ENCODE peak calls at places on chromosome 20, in four cellular contexts. Y, G, M and K are unnamed samples. For H3K4me1, the result is how much of the 10 kb centered on the place peaks cover.

GRCh38 chr20:62925420-62926228 is 681 bp downstream of the DIDO1 start:
- DNase-seq in G (no peak), Y (peak), M (peak), K (peak)

GRCh38 chr20:60652615-60653014 is 599.4 kb upstream of the CDH4 start:
- DNase-seq in G (no peak), Y (no peak), M (no peak), K (no peak)

GRCh38 chr20:697826-698225 is 22.2 kb upstream of the SCRT2 start:
- DNase-seq in Y (peak), M (no peak), G (no peak), K (no peak)

GRCh38 chr20:34585019-34585418 is 26.5 kb downstream of the MAP1LC3A start:
- DNase-seq in M (no peak), G (no peak), Y (no peak), K (no peak)

GRCh38 chr20:51906049-51906448 is 103.7 kb upstream of the SALL4 start:
- DNase-seq in Y (no peak), G (no peak), M (no peak), K (no peak)

GRCh38 chr20:43665466-43666176 is 1.3 kb upstream of the MYBL2 start:
- DNase-seq in M (no peak), Y (peak), G (no peak), K (no peak)

GRCh38 chr20:44198872-44199271 is 11.7 kb downstream of the OSER1 start:
- DNase-seq in Y (no peak), G (no peak), M (no peak), K (no peak)

GRCh38 chr20:12837646-12838045 is 171.1 kb upstream of the SPTLC3 start:
- DNase-seq in Y (no peak), M (no peak), G (no peak), K (no peak)

GRCh38 chr20:50233325-50234212 is 42.9 kb downstream of the CEBPB start:
- DNase-seq in G (no peak), Y (no peak), M (no peak), K (no peak)

GRCh38 chr20:58716476-58717277 is 24.1 kb downstream of the NPEPL1 start:
- DNase-seq in M (peak), Y (peak), G (no peak), K (no peak)

GRCh38 chr20:62874745-62875344 is 13.2 kb upstream of the TCFL5 start:
- DNase-seq in Y (no peak), M (no peak), G (no peak), K (no peak)

GRCh38 chr20:44496976-44497375 is 21.3 kb downstream of the TTPAL start:
- DNase-seq in G (peak), M (peak), Y (no peak), K (no peak)

GRCh38 chr20:19552144-19552895 is 205.7 kb upstream of the RIN2 start:
- DNase-seq in M (peak), G (no peak), Y (no peak), K (no peak)

GRCh38 chr20:10611357-10611756 is 62.4 kb downstream of the JAG1 start:
- DNase-seq in M (peak), G (no peak), Y (no peak), K (no peak)

GRCh38 chr20:3483309-3483708 is 12.5 kb downstream of the ATRN start:
- DNase-seq in G (no peak), Y (no peak), M (no peak), K (no peak)

GRCh38 chr20:12816009-12816408 is 192.8 kb upstream of the SPTLC3 start:
- DNase-seq in M (no peak), Y (no peak), G (no peak), K (no peak)

GRCh38 chr20:63696311-63696627 is 183 bp upstream of the TNFRSF6B start:
- DNase-seq in G (peak), M (peak), Y (peak), K (no peak)

GRCh38 chr20:15923030-15923776 is 650.0 kb downstream of the KIF16B start:
- DNase-seq in G (no peak), Y (no peak), M (no peak), K (no peak)

GRCh38 chr20:53652859-53653520 is 59.4 kb upstream of the ZNF217 start:
- DNase-seq in Y (no peak), M (no peak), G (no peak), K (no peak)

GRCh38 chr20:38392356-38392755 is 42.8 kb downstream of the SNHG17 start:
- DNase-seq in M (no peak), Y (no peak), G (no peak), K (no peak)

GRCh38 chr20:46084805-46085792 is 4.7 kb downstream of the NCOA5 start:
- DNase-seq in M (no peak), G (peak), Y (no peak), K (no peak)

GRCh38 chr20:52804455-52804966 is 167.6 kb upstream of the TSHZ2 start:
- DNase-seq in M (no peak), G (no peak), Y (no peak), K (no peak)

GRCh38 chr20:6700563-6701328 is 66.7 kb upstream of the BMP2 start:
- DNase-seq in G (no peak), Y (peak), M (no peak), K (no peak)

GRCh38 chr20:54475334-54476287 is at the start of gene DOK5:
- DNase-seq in G (peak), M (peak), Y (no peak), K (no peak)

GRCh38 chr20:33006776-33007375 is 628 bp upstream of the BPIFB2 start:
- DNase-seq in Y (peak), G (no peak), M (no peak), K (no peak)
- H3K4me1 ChIP-seq in Y (under half), G (under half), M (under half), K (under half)

DNA sequence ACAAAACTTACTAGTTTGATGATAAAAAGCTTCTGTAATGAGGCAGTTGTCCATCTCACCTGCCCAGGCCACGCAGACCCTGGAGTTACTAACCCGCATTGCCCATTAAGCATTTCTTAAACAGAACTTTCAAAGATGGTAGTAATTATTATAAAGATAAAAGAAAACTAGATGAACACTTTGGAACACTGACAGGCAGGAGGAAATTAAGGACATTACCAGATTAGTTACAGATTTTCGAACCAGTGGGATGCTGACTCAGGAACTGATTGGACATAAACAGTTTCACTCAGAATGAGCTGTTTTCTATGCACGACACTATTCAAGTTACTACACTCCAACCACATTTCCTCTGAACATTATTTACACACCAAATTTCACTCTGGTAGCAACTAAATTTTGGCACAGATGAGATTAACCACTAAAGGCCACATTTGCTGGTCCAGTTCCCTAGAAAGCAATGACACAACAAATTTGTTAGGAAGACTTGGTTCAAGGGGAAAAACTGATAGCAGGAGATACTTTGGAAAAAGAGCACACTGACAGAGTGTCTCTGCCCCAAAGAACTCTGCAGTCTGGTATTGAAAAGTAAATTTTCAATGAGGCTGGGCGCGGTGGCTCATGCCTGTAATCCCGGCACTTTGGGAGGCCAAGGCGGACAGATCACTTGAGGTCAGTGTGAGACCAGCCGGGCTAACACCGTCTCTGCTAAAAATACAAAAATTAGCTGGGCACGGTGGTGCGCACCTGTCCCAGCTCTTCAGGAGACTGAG is 3.0 kb downstream of the ROMO1 start:
- DNase-seq in Y (peak), G (peak), M (no peak), K (no peak)
- H3K27ac ChIP-seq in Y (no peak), G (no peak), M (peak), K (no peak)

DNA sequence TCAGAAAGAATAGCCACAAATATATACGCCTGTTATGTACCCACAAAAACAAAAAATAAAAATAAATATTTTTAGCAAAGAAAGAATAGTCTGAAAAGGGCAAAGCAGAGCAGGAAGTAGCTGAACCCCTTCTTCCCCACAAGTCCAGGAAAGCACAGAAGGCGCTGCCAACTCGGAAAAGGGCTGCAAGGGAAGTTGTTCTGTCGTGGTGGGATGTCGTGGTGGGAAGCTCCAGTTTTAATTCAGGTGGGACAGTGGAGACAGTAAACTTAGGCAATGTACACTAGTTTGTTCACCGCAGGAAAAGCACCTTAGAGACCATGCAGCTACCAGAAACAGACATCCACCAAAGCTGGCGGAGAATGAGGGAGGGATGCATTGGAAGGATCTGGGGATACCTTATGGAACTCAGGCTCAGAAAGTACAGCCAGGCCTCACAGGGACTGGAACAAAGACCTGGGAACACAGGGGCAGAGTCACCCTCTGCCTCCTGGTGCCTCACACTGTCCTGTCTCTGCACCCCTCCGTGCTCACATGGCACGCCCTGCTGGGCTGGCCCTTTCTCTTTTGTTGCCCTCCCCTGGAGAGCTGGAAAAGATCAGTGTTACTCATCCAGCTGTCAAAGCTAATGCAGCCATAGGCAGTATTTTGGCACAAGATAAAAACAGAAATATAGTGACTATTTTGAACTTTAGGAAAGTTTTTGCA is 3.3 kb upstream of the APMAP start:
- DNase-seq in M (peak), G (no peak), Y (peak), K (no peak)
- H3K4me1 ChIP-seq in M (under half), G (under half), Y (under half), K (under half)

DNA sequence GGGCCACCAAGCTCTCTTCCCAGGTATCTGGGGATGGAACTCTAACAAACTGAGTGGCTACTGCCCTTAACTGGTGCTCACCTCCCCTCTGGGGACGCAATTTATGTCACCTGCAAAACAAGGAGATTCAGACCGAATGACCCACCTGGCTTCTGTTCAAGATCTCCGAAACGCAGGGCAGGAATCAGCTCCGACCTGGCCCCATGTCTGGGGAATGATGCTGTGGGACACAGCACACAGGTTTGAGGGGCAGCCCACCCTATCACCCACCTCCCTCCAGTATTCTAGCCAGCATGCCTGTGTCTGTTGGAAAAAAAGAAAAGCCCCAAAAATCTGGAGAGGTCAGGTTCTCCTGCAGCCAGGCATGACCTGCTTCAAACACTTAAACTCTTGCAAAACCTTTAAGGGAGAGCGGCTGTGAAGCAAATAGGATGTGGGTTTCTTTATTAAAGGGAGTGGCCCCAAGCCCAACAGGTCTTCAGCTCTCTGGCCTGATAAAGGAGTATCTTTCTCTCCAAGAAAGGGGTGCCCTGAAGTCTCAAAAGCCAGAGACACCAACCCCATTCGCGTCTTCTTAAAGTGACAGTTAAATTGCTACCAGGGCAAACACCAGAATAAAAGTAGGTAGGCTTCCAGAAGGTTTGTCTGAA is 6.4 kb downstream of the PREX1 start:
- DNase-seq in G (no peak), M (no peak), Y (peak), K (no peak)
- H3K27ac ChIP-seq in G (no peak), M (no peak), Y (peak), K (peak)

GRCh38 chr20:37330316-37330715 is 15.6 kb upstream of the SRC start:
- DNase-seq in Y (peak), M (no peak), G (no peak), K (no peak)
- H3K4me1 ChIP-seq in Y (under half), M (under half), G (under half), K (under half)